ENCODE peak calls at places on chromosomes 3 and 15, in six cellular contexts. A, W, J, V, G and K are unnamed samples.

GRCh38 chr15:47951761-47952160 is 169.0 kb upstream of the SLC24A5 start:
- DNase-seq in G (no peak), J (no peak), A (no peak), W (no peak), V (no peak), K (no peak)

GRCh38 chr15:48563944-48564343 is 81.6 kb downstream of the FBN1 start:
- DNase-seq in W (peak), J (no peak), A (no peak), V (peak), G (no peak), K (no peak)

GRCh38 chr3:139189943-139190342 is 145.3 kb upstream of the PRR23C start:
- DNase-seq in G (no peak), A (no peak), V (no peak), J (no peak), W (no peak), K (no peak)

GRCh38 chr3:106628407-106628806 is 748.8 kb upstream of the CCDC54 start:
- DNase-seq in W (peak), A (no peak), G (peak), J (no peak), V (peak), K (no peak)

GRCh38 chr15:101162701-101163483 is 89.0 kb downstream of the CHSY1 start:
- DNase-seq in J (peak), W (no peak), A (peak), V (peak), G (no peak), K (no peak)

GRCh38 chr15:52709172-52709979 is 30.2 kb upstream of the ATOSA start:
- DNase-seq in J (no peak), W (no peak), G (no peak), V (no peak), A (no peak), K (no peak)

GRCh38 chr15:42038401-42038800 is 17.6 kb upstream of the PLA2G4E start:
- DNase-seq in V (no peak), W (no peak), G (no peak), J (no peak), A (no peak), K (no peak)

GRCh38 chr3:71127463-71128243 is 455.9 kb downstream of the FOXP1 start:
- DNase-seq in A (no peak), V (peak), J (no peak), G (peak), W (peak), K (peak)

GRCh38 chr15:88623061-88623460 is 1.9 kb downstream of the AEN start:
- DNase-seq in A (no peak), J (no peak), W (peak), G (peak), V (peak), K (no peak)

DNA sequence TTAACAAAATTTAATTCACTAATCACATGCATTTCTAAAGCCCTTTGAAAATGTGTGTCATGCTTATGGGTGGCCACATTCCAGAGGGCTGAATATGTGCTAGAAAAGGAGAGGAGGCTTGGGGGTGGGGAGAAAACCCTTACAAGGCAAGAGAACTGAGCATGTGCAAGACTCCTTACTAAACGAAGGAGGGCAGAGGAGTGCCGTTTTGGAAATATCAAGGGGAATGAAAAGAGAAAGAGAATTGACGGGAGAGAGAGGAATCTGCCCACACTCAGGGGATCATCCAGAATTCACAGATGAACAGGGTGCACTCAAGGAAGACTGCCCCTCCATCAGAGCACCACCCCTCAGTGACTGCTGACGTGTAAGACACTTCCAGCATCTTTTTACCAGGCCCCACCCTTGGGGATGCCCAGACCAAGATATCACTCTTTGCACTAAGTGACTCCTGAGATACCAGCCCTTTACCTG is 37.9 kb upstream of the TSC22D2 start:
- DNase-seq in A (peak), G (peak), V (peak), W (peak), J (peak), K (no peak)
- H3K4me3 ChIP-seq in A (no peak), G (peak), V (peak), W (peak), J (peak), K (no peak)

GRCh38 chr3:46629571-46630517 is 17.5 kb downstream of the FAM240A start:
- DNase-seq in J (peak), G (peak), A (peak), V (peak), W (peak), K (peak)
- TF ChIP-seq CTCF in J (peak), G (peak), A (peak), V (peak), W (peak), K (peak)

DNA sequence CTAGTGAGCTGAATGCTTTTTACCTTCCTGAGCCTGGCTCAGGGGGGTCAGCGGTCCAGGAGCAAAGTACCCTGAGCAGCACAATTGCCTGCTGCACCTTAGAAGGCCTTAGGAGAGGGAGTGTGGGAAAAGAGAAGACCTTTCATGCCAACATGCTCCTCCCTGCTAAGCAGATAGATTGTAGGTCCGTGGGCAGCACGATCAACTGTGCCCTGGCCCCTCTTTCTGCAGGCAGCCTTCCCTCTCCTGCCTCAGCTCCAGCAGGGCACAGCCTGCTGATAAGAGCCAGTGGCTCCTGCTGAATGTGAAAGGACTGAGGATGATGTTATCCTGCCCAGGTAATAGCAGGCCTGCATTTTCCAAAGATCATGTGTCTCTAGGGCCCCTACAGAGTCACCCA is 4.1 kb downstream of the CORO2B start:
- DNase-seq in J (no peak), A (no peak), G (no peak), W (no peak), V (no peak), K (no peak)
- H3K4me3 ChIP-seq in J (no peak), A (no peak), G (no peak), W (no peak), V (no peak), K (no peak)

GRCh38 chr3:58241321-58242044 is 3.9 kb downstream of the ABHD6 start:
- DNase-seq in W (no peak), G (no peak), A (no peak), J (no peak), V (no peak), K (no peak)
- TF ChIP-seq CTCF in W (no peak), G (no peak), A (no peak), J (no peak), V (no peak), K (no peak)

GRCh38 chr3:30637310-30638227 is 31.2 kb downstream of the TGFBR2 start:
- DNase-seq in W (no peak), V (no peak), G (no peak), A (no peak), J (no peak), K (no peak)

GRCh38 chr3:30641612-30642251 is 35.3 kb downstream of the TGFBR2 start:
- DNase-seq in G (no peak), V (no peak), J (no peak), W (no peak), A (no peak), K (no peak)

GRCh38 chr3:30638685-30639412 is 32.4 kb downstream of the TGFBR2 start:
- DNase-seq in V (peak), W (no peak), J (no peak), G (no peak), A (no peak), K (no peak)

GRCh38 chr3:30640856-30641255 is 34.5 kb downstream of the TGFBR2 start:
- DNase-seq in A (no peak), G (no peak), J (no peak), W (no peak), V (no peak), K (no peak)

GRCh38 chr3:30639937-30640336 is 33.5 kb downstream of the TGFBR2 start:
- DNase-seq in J (no peak), G (no peak), W (no peak), V (no peak), A (no peak), K (no peak)
- H3K4me3 ChIP-seq in J (no peak), G (no peak), W (no peak), V (no peak), A (no peak), K (no peak)

GRCh38 chr3:56916697-56917336 is 115.1 kb upstream of the ARHGEF3 start:
- DNase-seq in V (no peak), G (no peak), W (no peak), J (no peak), A (no peak), K (no peak)

GRCh38 chr3:56914646-56915045 is 112.9 kb upstream of the ARHGEF3 start:
- DNase-seq in G (no peak), W (no peak), V (no peak), A (no peak), J (no peak), K (no peak)

GRCh38 chr3:56917337-56917697 is 115.6 kb upstream of the ARHGEF3 start:
- DNase-seq in V (no peak), J (no peak), W (no peak), G (no peak), A (no peak), K (no peak)

GRCh38 chr3:56917740-56918568 is 116.2 kb upstream of the ARHGEF3 start:
- DNase-seq in W (no peak), J (no peak), G (no peak), V (no peak), A (no peak), K (no peak)

DNA sequence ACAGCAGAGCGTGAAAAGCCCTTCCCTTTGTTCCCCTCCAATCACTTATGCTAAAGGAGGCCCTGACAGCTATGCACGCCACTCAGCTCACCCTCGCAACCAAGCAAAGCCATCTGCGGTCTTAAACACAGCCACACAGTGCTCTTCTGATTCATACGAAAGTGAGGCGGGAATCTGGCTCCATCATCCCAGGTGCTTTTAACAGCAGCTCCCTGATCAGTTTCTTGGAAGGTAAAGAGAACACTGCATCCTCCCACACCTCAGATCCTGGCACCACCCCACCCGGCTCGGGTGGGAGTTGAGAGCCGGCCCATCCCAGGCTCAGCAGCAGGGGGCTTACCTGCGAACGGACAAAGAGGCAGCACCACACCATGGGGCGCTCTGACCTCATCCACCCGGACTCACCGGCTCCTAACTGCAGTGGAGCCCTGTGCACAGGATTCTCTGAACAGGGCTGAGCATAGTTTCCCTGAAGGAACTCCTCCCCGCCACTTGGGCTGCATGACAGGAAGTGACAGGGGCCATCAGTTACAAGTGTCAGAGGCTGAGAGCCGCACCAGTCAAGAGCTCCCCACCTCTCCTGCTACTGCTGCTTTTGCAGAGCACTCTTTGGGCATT is 114.3 kb upstream of the ARHGEF3 start:
- DNase-seq in A (peak), W (no peak), G (no peak), J (no peak), V (no peak), K (peak)
- TF ChIP-seq CTCF in A (no peak), W (no peak), G (no peak), J (no peak), V (no peak), K (no peak)